ENCODE peak calls at places on chromosomes 6 and 20, in seven cellular contexts. One of them, this sample, is unnamed.

GRCh38 chr20:49999329-49999728 is 16.5 kb downstream of the SNAI1 start:
- DNase-seq in AG09309: no peak
- DNase-seq in cardiac muscle cell: no peak
- DNase-seq in mesendoderm: no peak
- DNase-seq in upper lobe of right lung: no peak
- DNase-seq in LNCaP clone FGC: no peak
- DNase-seq in ovary: no peak
- DNase-seq in this sample: no peak

GRCh38 chr6:148329568-148330299 is 12.9 kb upstream of the SASH1 start:
- DNase-seq in AG09309: peak; percentile 96
- DNase-seq in cardiac muscle cell: peak; percentile 86
- DNase-seq in mesendoderm: no peak
- DNase-seq in upper lobe of right lung: no peak
- DNase-seq in LNCaP clone FGC: no peak
- DNase-seq in ovary: no peak
- DNase-seq in this sample: no peak

GRCh38 chr6:159434410-159434809 is 258.6 kb downstream of the SOD2 start:
- DNase-seq in AG09309: no peak
- DNase-seq in cardiac muscle cell: peak; percentile 58
- DNase-seq in mesendoderm: no peak
- DNase-seq in upper lobe of right lung: no peak
- DNase-seq in LNCaP clone FGC: no peak
- DNase-seq in ovary: no peak
- DNase-seq in this sample: no peak

GRCh38 chr20:56440346-56441007 is 27.9 kb upstream of the RTF2 start:
- DNase-seq in AG09309: no peak
- DNase-seq in cardiac muscle cell: no peak
- DNase-seq in mesendoderm: no peak
- DNase-seq in upper lobe of right lung: no peak
- DNase-seq in LNCaP clone FGC: no peak
- DNase-seq in ovary: no peak
- DNase-seq in this sample: peak; percentile 16

GRCh38 chr20:53748821-53749402 is 155.3 kb upstream of the ZNF217 start:
- DNase-seq in AG09309: no peak
- DNase-seq in cardiac muscle cell: peak; percentile 51
- DNase-seq in mesendoderm: no peak
- DNase-seq in upper lobe of right lung: no peak
- DNase-seq in LNCaP clone FGC: no peak
- DNase-seq in ovary: no peak
- DNase-seq in this sample: peak; percentile 26

GRCh38 chr6:85360794-85361642 is 88.9 kb upstream of the NT5E start:
- DNase-seq in AG09309: peak; percentile 91
- DNase-seq in cardiac muscle cell: peak; percentile 87
- DNase-seq in mesendoderm: peak; percentile 73
- DNase-seq in upper lobe of right lung: no peak
- DNase-seq in LNCaP clone FGC: no peak
- DNase-seq in ovary: no peak
- DNase-seq in this sample: peak; percentile 75

GRCh38 chr6:154406869-154407268 is 50.3 kb upstream of the IPCEF1 start:
- DNase-seq in AG09309: no peak
- DNase-seq in cardiac muscle cell: no peak
- DNase-seq in mesendoderm: no peak
- DNase-seq in upper lobe of right lung: no peak
- DNase-seq in LNCaP clone FGC: no peak
- DNase-seq in ovary: no peak
- DNase-seq in this sample: no peak

GRCh38 chr6:127201321-127201720 is 65.3 kb upstream of the RNF146 start:
- DNase-seq in AG09309: no peak
- DNase-seq in cardiac muscle cell: peak; percentile 54
- DNase-seq in mesendoderm: peak; percentile 16
- DNase-seq in upper lobe of right lung: no peak
- DNase-seq in LNCaP clone FGC: no peak
- DNase-seq in ovary: no peak
- DNase-seq in this sample: no peak

GRCh38 chr6:161917645-161918044 is 643.8 kb upstream of the AGPAT4 start:
- DNase-seq in AG09309: no peak
- DNase-seq in cardiac muscle cell: no peak
- DNase-seq in mesendoderm: no peak
- DNase-seq in upper lobe of right lung: no peak
- DNase-seq in LNCaP clone FGC: no peak
- DNase-seq in ovary: no peak
- DNase-seq in this sample: no peak

GRCh38 chr6:7106752-7107577 is 796 bp upstream of the RREB1 start:
- DNase-seq in AG09309: no peak
- DNase-seq in cardiac muscle cell: no peak
- DNase-seq in mesendoderm: peak; percentile 70
- DNase-seq in upper lobe of right lung: peak; percentile 74
- DNase-seq in LNCaP clone FGC: no peak
- DNase-seq in ovary: peak; percentile 71
- DNase-seq in this sample: no peak

GRCh38 chr6:47134476-47135189 is 92.5 kb upstream of the ADGRF1 start:
- DNase-seq in AG09309: peak; percentile 89
- DNase-seq in cardiac muscle cell: peak; percentile 93
- DNase-seq in mesendoderm: peak; percentile 95
- DNase-seq in upper lobe of right lung: no peak
- DNase-seq in LNCaP clone FGC: peak; percentile 89
- DNase-seq in ovary: no peak
- DNase-seq in this sample: no peak

GRCh38 chr20:20369353-20370086 is 1.6 kb downstream of the INSM1 start:
- DNase-seq in AG09309: no peak
- DNase-seq in cardiac muscle cell: no peak
- DNase-seq in mesendoderm: peak; percentile 41
- DNase-seq in upper lobe of right lung: no peak
- DNase-seq in LNCaP clone FGC: no peak
- DNase-seq in ovary: no peak
- DNase-seq in this sample: no peak

GRCh38 chr6:76264466-76264865 is 192.0 kb upstream of the IMPG1 start:
- DNase-seq in AG09309: no peak
- DNase-seq in cardiac muscle cell: peak; percentile 1
- DNase-seq in mesendoderm: no peak
- DNase-seq in upper lobe of right lung: no peak
- DNase-seq in LNCaP clone FGC: no peak
- DNase-seq in ovary: no peak
- DNase-seq in this sample: no peak

GRCh38 chr6:14709900-14710299 is 536.0 kb upstream of the JARID2 start:
- DNase-seq in AG09309: no peak
- DNase-seq in cardiac muscle cell: no peak
- DNase-seq in mesendoderm: no peak
- DNase-seq in upper lobe of right lung: no peak
- DNase-seq in LNCaP clone FGC: no peak
- DNase-seq in ovary: no peak
- DNase-seq in this sample: no peak

GRCh38 chr6:30800876-30801275 is 56.5 kb upstream of the IER3 start:
- DNase-seq in AG09309: no peak
- DNase-seq in cardiac muscle cell: peak; percentile 52
- DNase-seq in mesendoderm: no peak
- DNase-seq in upper lobe of right lung: no peak
- DNase-seq in LNCaP clone FGC: no peak
- DNase-seq in ovary: no peak
- DNase-seq in this sample: no peak

GRCh38 chr6:125020385-125020784 is 58.1 kb downstream of the RNF217 start:
- DNase-seq in AG09309: peak; percentile 64
- DNase-seq in cardiac muscle cell: peak; percentile 42
- DNase-seq in mesendoderm: no peak
- DNase-seq in upper lobe of right lung: no peak
- DNase-seq in LNCaP clone FGC: no peak
- DNase-seq in ovary: no peak
- DNase-seq in this sample: no peak
- H3K4me3 ChIP-seq in AG09309: no peak overlapping the region
- H3K4me3 ChIP-seq in cardiac muscle cell: no peak overlapping the region
- H3K4me3 ChIP-seq in mesendoderm: no peak overlapping the region
- H3K4me3 ChIP-seq in upper lobe of right lung: no peak overlapping the region
- H3K4me3 ChIP-seq in LNCaP clone FGC: no peak overlapping the region
- H3K4me3 ChIP-seq in ovary: no peak overlapping the region
- H3K4me3 ChIP-seq in this sample: no peak overlapping the region

GRCh38 chr20:610130-611046 is at the start of gene TCF15:
- DNase-seq in AG09309: no peak
- DNase-seq in cardiac muscle cell: peak; percentile 44
- DNase-seq in mesendoderm: peak; percentile 78
- DNase-seq in upper lobe of right lung: peak; percentile 55
- DNase-seq in LNCaP clone FGC: no peak
- DNase-seq in ovary: peak; percentile 28
- DNase-seq in this sample: no peak
- H3K4me3 ChIP-seq in AG09309: no peak within 1 kb of the TSS
- H3K4me3 ChIP-seq in cardiac muscle cell: peak within 1 kb of the TSS; percentile 27
- H3K4me3 ChIP-seq in mesendoderm: peak within 1 kb of the TSS; percentile 23
- H3K4me3 ChIP-seq in upper lobe of right lung: peak within 1 kb of the TSS; percentile 19
- H3K4me3 ChIP-seq in LNCaP clone FGC: no peak within 1 kb of the TSS
- H3K4me3 ChIP-seq in ovary: no peak within 1 kb of the TSS
- H3K4me3 ChIP-seq in this sample: peak within 1 kb of the TSS; percentile 28

GRCh38 chr6:42104095-42104806 is 38.2 kb downstream of the C6orf132 start:
- DNase-seq in AG09309: no peak
- DNase-seq in cardiac muscle cell: peak; percentile 90
- DNase-seq in mesendoderm: peak; percentile 88
- DNase-seq in upper lobe of right lung: peak; percentile 93
- DNase-seq in LNCaP clone FGC: no peak
- DNase-seq in ovary: peak; percentile 56
- DNase-seq in this sample: no peak
- H3K4me3 ChIP-seq in AG09309: no peak overlapping the region
- H3K4me3 ChIP-seq in cardiac muscle cell: no peak overlapping the region
- H3K4me3 ChIP-seq in mesendoderm: peak overlapping the region; percentile 30
- H3K4me3 ChIP-seq in upper lobe of right lung: peak overlapping the region; percentile 48
- H3K4me3 ChIP-seq in LNCaP clone FGC: no peak overlapping the region
- H3K4me3 ChIP-seq in ovary: peak overlapping the region; percentile 30
- H3K4me3 ChIP-seq in this sample: no peak overlapping the region

GRCh38 chr6:125640441-125641150 is 108.8 kb upstream of the HEY2 start:
- DNase-seq in AG09309: no peak
- DNase-seq in cardiac muscle cell: no peak
- DNase-seq in mesendoderm: no peak
- DNase-seq in upper lobe of right lung: no peak
- DNase-seq in LNCaP clone FGC: no peak
- DNase-seq in ovary: no peak
- DNase-seq in this sample: no peak

GRCh38 chr6:125639621-125640020 is 109.8 kb upstream of the HEY2 start:
- DNase-seq in AG09309: no peak
- DNase-seq in cardiac muscle cell: peak; percentile 17
- DNase-seq in mesendoderm: peak; percentile 40
- DNase-seq in upper lobe of right lung: no peak
- DNase-seq in LNCaP clone FGC: no peak
- DNase-seq in ovary: no peak
- DNase-seq in this sample: no peak

GRCh38 chr6:125636671-125637070 is 112.8 kb upstream of the HEY2 start:
- DNase-seq in AG09309: no peak
- DNase-seq in cardiac muscle cell: no peak
- DNase-seq in mesendoderm: peak; percentile 84
- DNase-seq in upper lobe of right lung: no peak
- DNase-seq in LNCaP clone FGC: no peak
- DNase-seq in ovary: no peak
- DNase-seq in this sample: no peak

GRCh38 chr6:125637207-125637606 is 112.2 kb upstream of the HEY2 start:
- DNase-seq in AG09309: no peak
- DNase-seq in cardiac muscle cell: no peak
- DNase-seq in mesendoderm: no peak
- DNase-seq in upper lobe of right lung: no peak
- DNase-seq in LNCaP clone FGC: no peak
- DNase-seq in ovary: no peak
- DNase-seq in this sample: no peak
- H3K4me3 ChIP-seq in AG09309: no peak overlapping the region
- H3K4me3 ChIP-seq in cardiac muscle cell: no peak overlapping the region
- H3K4me3 ChIP-seq in mesendoderm: no peak overlapping the region
- H3K4me3 ChIP-seq in upper lobe of right lung: no peak overlapping the region
- H3K4me3 ChIP-seq in LNCaP clone FGC: no peak overlapping the region
- H3K4me3 ChIP-seq in ovary: no peak overlapping the region
- H3K4me3 ChIP-seq in this sample: no peak overlapping the region

GRCh38 chr6:11766589-11767450 is 11.8 kb downstream of the ADTRP start:
- DNase-seq in AG09309: peak; percentile 96
- DNase-seq in cardiac muscle cell: peak; percentile 92
- DNase-seq in mesendoderm: peak; percentile 72
- DNase-seq in upper lobe of right lung: no peak
- DNase-seq in LNCaP clone FGC: no peak
- DNase-seq in ovary: no peak
- DNase-seq in this sample: no peak
- H3K4me3 ChIP-seq in AG09309: no peak overlapping the region
- H3K4me3 ChIP-seq in cardiac muscle cell: no peak overlapping the region
- H3K4me3 ChIP-seq in mesendoderm: no peak overlapping the region
- H3K4me3 ChIP-seq in upper lobe of right lung: no peak overlapping the region
- H3K4me3 ChIP-seq in LNCaP clone FGC: no peak overlapping the region
- H3K4me3 ChIP-seq in ovary: no peak overlapping the region
- H3K4me3 ChIP-seq in this sample: no peak overlapping the region

GRCh38 chr6:24931752-24932691 is 3.7 kb downstream of the RIPOR2 start:
- DNase-seq in AG09309: no peak
- DNase-seq in cardiac muscle cell: peak; percentile 54
- DNase-seq in mesendoderm: no peak
- DNase-seq in upper lobe of right lung: no peak
- DNase-seq in LNCaP clone FGC: no peak
- DNase-seq in ovary: no peak
- DNase-seq in this sample: no peak

GRCh38 chr6:24927985-24928735 is 7.6 kb downstream of the RIPOR2 start:
- DNase-seq in AG09309: no peak
- DNase-seq in cardiac muscle cell: peak; percentile 27
- DNase-seq in mesendoderm: no peak
- DNase-seq in upper lobe of right lung: no peak
- DNase-seq in LNCaP clone FGC: no peak
- DNase-seq in ovary: no peak
- DNase-seq in this sample: no peak

GRCh38 chr6:24931296-24931695 is 4.5 kb downstream of the RIPOR2 start:
- DNase-seq in AG09309: no peak
- DNase-seq in cardiac muscle cell: peak; percentile 55
- DNase-seq in mesendoderm: no peak
- DNase-seq in upper lobe of right lung: no peak
- DNase-seq in LNCaP clone FGC: no peak
- DNase-seq in ovary: no peak
- DNase-seq in this sample: no peak

GRCh38 chr6:24929255-24929654 is 6.5 kb downstream of the RIPOR2 start:
- DNase-seq in AG09309: no peak
- DNase-seq in cardiac muscle cell: no peak
- DNase-seq in mesendoderm: no peak
- DNase-seq in upper lobe of right lung: no peak
- DNase-seq in LNCaP clone FGC: no peak
- DNase-seq in ovary: no peak
- DNase-seq in this sample: no peak

DNA sequence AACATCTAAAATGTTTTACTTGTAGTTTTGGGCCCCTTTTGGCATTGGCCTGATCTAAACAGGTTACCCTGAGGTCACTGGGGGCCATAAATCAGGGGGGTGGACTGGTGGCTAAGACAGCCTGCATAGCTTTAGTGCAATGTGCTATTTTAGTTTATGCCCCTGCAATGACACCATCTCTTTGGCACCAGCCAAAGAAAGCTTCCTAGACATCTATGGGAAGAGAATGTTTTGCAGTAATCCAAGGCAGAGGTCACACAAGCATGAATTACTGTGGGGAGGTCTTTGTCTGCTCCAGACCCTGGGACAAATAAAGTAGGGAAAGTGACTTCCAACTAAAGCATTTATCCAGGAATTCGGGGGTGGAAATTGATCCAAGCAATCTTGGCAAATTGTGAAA is 5.4 kb downstream of the RIPOR2 start:
- DNase-seq in AG09309: peak; percentile 35
- DNase-seq in cardiac muscle cell: peak; percentile 49
- DNase-seq in mesendoderm: no peak
- DNase-seq in upper lobe of right lung: no peak
- DNase-seq in LNCaP clone FGC: no peak
- DNase-seq in ovary: no peak
- DNase-seq in this sample: no peak
- H3K4me3 ChIP-seq in AG09309: no peak overlapping the region
- H3K4me3 ChIP-seq in cardiac muscle cell: no peak overlapping the region
- H3K4me3 ChIP-seq in mesendoderm: no peak overlapping the region
- H3K4me3 ChIP-seq in upper lobe of right lung: no peak overlapping the region
- H3K4me3 ChIP-seq in LNCaP clone FGC: no peak overlapping the region
- H3K4me3 ChIP-seq in ovary: no peak overlapping the region
- H3K4me3 ChIP-seq in this sample: no peak overlapping the region

This sample was measured in RWPE2.